ENCODE peak calls at places on chromosomes 5 and 9, in nine cellular contexts. B is mesendoderm, G is astrocyte, X is upper lobe of right lung, H is NT2/D1, T is breast epithelium, P is RWPE2, K is spleen, R is ovary. Q is an unnamed sample.
A peak's percentile ranks its signal among the peaks of the same experiment; 100 is the strongest.

GRCh38 chr9:131739192-131739961 is 499 bp downstream of the RAPGEF1 start:
- DNase-seq in K (peak; percentile 93), R (peak; percentile 35), B (peak; percentile 51), X (peak; percentile 83), G (no peak), T (no peak), H (no peak), P (no peak), Q (no peak)

GRCh38 chr5:31730139-31730538 is 91.2 kb downstream of the PDZD2 start:
- DNase-seq in K (no peak), R (no peak), H (no peak), P (no peak), T (no peak), G (no peak), B (no peak), X (no peak), Q (no peak)

GRCh38 chr5:72667708-72668107 is 148.8 kb upstream of the TNPO1 start:
- DNase-seq in K (no peak), B (no peak), G (no peak), T (no peak), R (no peak), X (no peak), H (no peak), P (no peak), Q (no peak)

GRCh38 chr5:65625743-65626142 is 916 bp downstream of the SHLD3 start:
- DNase-seq in H (no peak), G (no peak), R (no peak), X (no peak), K (no peak), P (no peak), T (no peak), B (no peak), Q (no peak)

GRCh38 chr5:64872044-64872443 is 103.3 kb downstream of the CWC27 start:
- DNase-seq in R (no peak), K (no peak), P (no peak), G (peak; percentile 22), X (no peak), H (no peak), T (no peak), B (no peak), Q (no peak)

GRCh38 chr5:40386293-40386692 is 293.4 kb upstream of the PTGER4 start:
- DNase-seq in B (peak; percentile 21), T (no peak), X (no peak), K (no peak), P (no peak), G (peak; percentile 12), R (no peak), H (no peak), Q (no peak)

GRCh38 chr5:156529902-156530301 is 202.9 kb downstream of the SGCD start:
- DNase-seq in H (no peak), P (no peak), K (no peak), X (no peak), T (no peak), R (no peak), B (no peak), G (no peak), Q (no peak)

GRCh38 chr5:135238622-135239460 is 160.2 kb downstream of the MACROH2A1 start:
- DNase-seq in P (peak; percentile 39), T (peak; percentile 10), H (no peak), K (peak; percentile 49), G (no peak), R (no peak), B (no peak), X (peak; percentile 20), Q (no peak)

GRCh38 chr5:91170266-91170665 is 212.9 kb downstream of the ARRDC3 start:
- DNase-seq in G (peak; percentile 70), T (no peak), B (no peak), X (no peak), K (no peak), P (no peak), R (no peak), H (no peak), Q (no peak)

GRCh38 chr5:148843510-148844318 is 17.3 kb downstream of the ADRB2 start:
- DNase-seq in T (no peak), H (no peak), P (no peak), K (no peak), G (peak; percentile 14), B (no peak), X (no peak), R (no peak), Q (no peak)

GRCh38 chr9:886886-887285 is 45.4 kb downstream of the DMRT1 start:
- DNase-seq in B (no peak), T (no peak), P (no peak), G (no peak), X (no peak), K (no peak), R (no peak), H (no peak), Q (no peak)

GRCh38 chr9:96122756-96123155 is 179.2 kb downstream of the HSD17B3 start:
- DNase-seq in R (no peak), H (no peak), T (no peak), G (peak; percentile 64), P (no peak), B (no peak), K (no peak), X (no peak), Q (no peak)

GRCh38 chr5:159774476-159775031 is 141.7 kb upstream of the ADRA1B start:
- DNase-seq in T (no peak), G (no peak), K (no peak), R (no peak), P (no peak), H (peak; percentile 52), X (no peak), B (peak; percentile 55), Q (no peak)

GRCh38 chr9:36023260-36024048 is 13.3 kb upstream of the RECK start:
- DNase-seq in R (peak; percentile 36), K (peak; percentile 82), T (peak; percentile 54), H (peak; percentile 77), P (no peak), G (peak; percentile 47), B (peak; percentile 83), X (peak; percentile 69), Q (peak; percentile 72)

GRCh38 chr5:68141494-68141893 is 74.1 kb upstream of the PIK3R1 start:
- DNase-seq in X (no peak), G (peak; percentile 66), H (no peak), T (no peak), R (no peak), B (no peak), K (no peak), P (no peak), Q (no peak)

GRCh38 chr5:55320571-55320970 is 12.8 kb downstream of the MTREX start:
- DNase-seq in H (no peak), X (no peak), T (no peak), G (no peak), K (no peak), B (no peak), R (no peak), P (no peak), Q (no peak)

DNA sequence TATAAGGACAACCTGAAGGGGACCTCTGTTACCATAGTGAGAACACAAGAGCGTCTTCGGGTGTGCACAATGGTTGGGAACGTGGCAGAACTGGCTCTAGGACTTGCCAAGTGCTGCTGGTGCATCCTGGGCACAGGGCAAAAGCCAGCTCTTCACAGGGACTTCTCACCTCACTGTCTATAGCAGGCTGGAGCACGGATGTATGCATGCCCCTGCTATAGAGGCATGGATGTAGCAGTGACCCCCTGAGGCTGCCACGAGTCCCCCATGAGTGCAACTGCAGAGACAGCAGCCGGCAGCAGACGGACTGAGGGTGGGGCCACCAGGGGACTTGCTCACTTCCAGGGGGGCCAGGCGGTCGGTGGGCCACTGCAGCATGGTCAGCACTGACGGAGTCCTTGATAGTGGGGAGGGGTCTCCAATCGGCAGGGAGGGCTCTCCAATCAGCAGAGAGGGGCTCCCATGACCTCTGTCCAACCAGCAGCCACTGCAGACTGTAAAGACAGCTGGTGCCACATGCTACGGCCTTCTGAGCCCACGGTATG is 64.9 kb downstream of the SEMA4D start:
- DNase-seq in P (no peak), R (no peak), H (no peak), K (no peak), G (no peak), T (no peak), B (no peak), X (no peak), Q (no peak)
- H3K36me3 ChIP-seq in P (no peaks in the 10 kb centered on the region), R (no peaks in the 10 kb centered on the region), H (no peaks in the 10 kb centered on the region), K (peaks cover 16% of the 10 kb centered on the region), G (no peaks in the 10 kb centered on the region), T (no peaks in the 10 kb centered on the region), B (no peaks in the 10 kb centered on the region), X (no peaks in the 10 kb centered on the region), Q (no peaks in the 10 kb centered on the region)

DNA sequence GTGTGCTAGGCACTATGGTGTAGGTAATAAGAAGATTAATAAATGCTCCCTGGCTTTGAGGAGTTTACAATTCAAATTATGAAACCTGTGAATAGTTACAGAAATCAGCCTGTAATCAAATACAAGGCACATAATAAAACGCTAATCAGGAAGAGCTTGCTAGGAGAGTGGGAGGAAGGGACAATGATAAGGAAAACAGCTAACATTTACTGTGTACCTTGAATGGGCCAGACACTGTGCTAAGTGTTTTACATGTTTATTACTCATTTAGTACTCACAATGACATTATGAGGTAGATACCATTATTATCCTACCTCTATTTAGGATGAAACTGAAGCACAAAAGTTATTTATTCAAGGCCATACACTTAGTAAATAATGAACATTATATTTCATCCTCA is 36.1 kb downstream of the AFF4 start:
- DNase-seq in T (no peak), K (no peak), P (no peak), R (no peak), H (no peak), G (no peak), X (no peak), B (no peak), Q (no peak)
- H3K36me3 ChIP-seq in T (no peaks in the 10 kb centered on the region), K (peaks cover 98% of the 10 kb centered on the region), P (peaks cover 92% of the 10 kb centered on the region), R (no peaks in the 10 kb centered on the region), H (peaks cover 65% of the 10 kb centered on the region), G (peaks cover 54% of the 10 kb centered on the region), X (peaks cover 94% of the 10 kb centered on the region), B (peaks cover 3% of the 10 kb centered on the region), Q (peaks cover 5% of the 10 kb centered on the region)

GRCh38 chr9:137816531-137817235 is 60.9 kb upstream of the CACNA1B start:
- DNase-seq in G (no peak), K (peak; percentile 51), R (no peak), P (no peak), B (no peak), X (peak; percentile 60), T (no peak), H (no peak), Q (no peak)
- H3K36me3 ChIP-seq in G (peaks cover 17% of the 10 kb centered on the region), K (peaks cover 90% of the 10 kb centered on the region), R (no peaks in the 10 kb centered on the region), P (peaks cover 35% of the 10 kb centered on the region), B (peaks cover 20% of the 10 kb centered on the region), X (peaks cover 76% of the 10 kb centered on the region), T (peaks cover 12% of the 10 kb centered on the region), H (peaks cover 78% of the 10 kb centered on the region), Q (peaks cover 40% of the 10 kb centered on the region)

GRCh38 chr5:16726538-16726946 is 109.7 kb upstream of the RETREG1 start:
- DNase-seq in K (no peak), T (no peak), B (no peak), P (no peak), X (no peak), G (peak; percentile 39), R (no peak), H (no peak), Q (no peak)

GRCh38 chr5:16727937-16728336 is 111.1 kb upstream of the RETREG1 start:
- DNase-seq in T (peak; percentile 39), G (no peak), R (no peak), B (no peak), P (no peak), X (no peak), K (no peak), H (no peak), Q (no peak)

GRCh38 chr5:16723821-16724220 is 107.0 kb upstream of the RETREG1 start:
- DNase-seq in X (no peak), R (no peak), K (no peak), G (no peak), P (no peak), T (no peak), H (no peak), B (no peak), Q (no peak)

GRCh38 chr5:16721151-16722102 is 104.6 kb upstream of the RETREG1 start:
- DNase-seq in G (no peak), X (no peak), P (no peak), T (no peak), H (no peak), K (no peak), R (no peak), B (peak; percentile 37), Q (no peak)

GRCh38 chr5:16725575-16725974 is 108.8 kb upstream of the RETREG1 start:
- DNase-seq in X (no peak), B (no peak), R (no peak), K (no peak), T (no peak), H (no peak), G (no peak), P (no peak), Q (no peak)
- H3K36me3 ChIP-seq in X (no peaks in the 10 kb centered on the region), B (no peaks in the 10 kb centered on the region), R (no peaks in the 10 kb centered on the region), K (no peaks in the 10 kb centered on the region), T (no peaks in the 10 kb centered on the region), H (peaks cover 2% of the 10 kb centered on the region), G (peaks cover 7% of the 10 kb centered on the region), P (peaks cover 29% of the 10 kb centered on the region), Q (no peaks in the 10 kb centered on the region)

Q was measured in iPS DF 6.9.